ENCODE peak calls at places on chromosomes 12 and 14, in five cellular contexts. S is K562, V is HepG2, L is SK-N-SH, H is GM12878. U is an unnamed sample. For H4K20me1, the result is how much of the 10 kb centered on the place peaks cover.

GRCh38 chr12:13452955-13453570 is 256.5 kb downstream of the EMP1 start:
- DNase-seq in V (no peak), H (no peak), L (no peak), S (no peak), U (no peak)

GRCh38 chr14:105894125-105894977 is 368.0 kb downstream of the TMEM121 start:
- DNase-seq in H (no peak), L (no peak), V (no peak), S (peak), U (no peak)

GRCh38 chr14:31978423-31978822 is 98.7 kb upstream of the ARHGAP5 start:
- DNase-seq in H (no peak), L (no peak), S (no peak), V (no peak), U (no peak)

GRCh38 chr14:30779210-30779609 is 95.1 kb upstream of the COCH start:
- DNase-seq in L (no peak), S (no peak), V (no peak), H (no peak), U (no peak)

GRCh38 chr12:103881261-103881660 is 40.2 kb upstream of the NT5DC3 start:
- DNase-seq in L (no peak), V (peak), S (no peak), H (peak), U (no peak)

GRCh38 chr12:15883536-15883935 is 1.3 kb downstream of the STRAP start:
- DNase-seq in V (no peak), L (no peak), H (no peak), S (no peak), U (no peak)

GRCh38 chr12:71475280-71475679 is 35.7 kb downstream of the LGR5 start:
- DNase-seq in S (no peak), V (no peak), L (no peak), H (no peak), U (no peak)

GRCh38 chr14:69763761-69764510 is 3.0 kb upstream of the SRSF5 start:
- DNase-seq in H (no peak), V (no peak), L (no peak), S (no peak), U (no peak)

GRCh38 chr12:52419656-52420055 is 13.5 kb upstream of the KRT82 start:
- DNase-seq in S (no peak), V (no peak), H (no peak), L (no peak), U (no peak)

GRCh38 chr12:21941522-21942376 is 523 bp upstream of the ABCC9 start:
- DNase-seq in V (no peak), H (no peak), L (peak), S (no peak), U (no peak)

GRCh38 chr12:1728824-1729223 is 38.0 kb downstream of the ADIPOR2 start:
- DNase-seq in H (no peak), V (peak), L (no peak), S (no peak), U (no peak)

GRCh38 chr12:68587448-68587873 is 23.2 kb upstream of the RAP1B start:
- DNase-seq in S (no peak), H (peak), L (no peak), V (no peak), U (no peak)

GRCh38 chr12:3366451-3367155 is 124.4 kb upstream of the PRMT8 start:
- DNase-seq in L (peak), H (no peak), S (no peak), V (no peak), U (no peak)

GRCh38 chr12:81274619-81275018 is 196.7 kb downstream of the ACSS3 start:
- DNase-seq in H (no peak), S (no peak), V (no peak), L (no peak), U (no peak)

GRCh38 chr14:64421166-64421565 is 33.0 kb downstream of the MTHFD1 start:
- DNase-seq in V (no peak), S (no peak), H (no peak), L (no peak), U (no peak)

GRCh38 chr12:18171571-18171970 is 81.6 kb upstream of the RERGL start:
- DNase-seq in L (no peak), S (no peak), V (no peak), H (no peak), U (no peak)

GRCh38 chr12:106519587-106519986 is 63.2 kb upstream of the RFX4 start:
- DNase-seq in L (peak), V (no peak), S (no peak), H (no peak), U (no peak)

GRCh38 chr12:127272864-127273263 is 994.1 kb upstream of the TMEM132C start:
- DNase-seq in L (no peak), S (no peak), H (no peak), V (no peak), U (no peak)

GRCh38 chr12:113131556-113131955 is 4.0 kb downstream of the RASAL1 start:
- DNase-seq in V (no peak), L (peak), H (no peak), S (no peak), U (no peak)
- TF ChIP-seq REST in V (no peak), L (no peak), H (no peak), S (no peak), U (no peak)

GRCh38 chr12:92331383-92331782 is 185.7 kb upstream of the BTG1 start:
- DNase-seq in H (no peak), S (no peak), L (no peak), V (no peak), U (no peak)
- TF ChIP-seq RAD21 in H (no peak), S (no peak), L (no peak), V (no peak), U (no peak)

GRCh38 chr12:122842505-122843405 is 7.5 kb downstream of the HIP1R start:
- DNase-seq in V (no peak), L (peak), S (no peak), H (no peak), U (no peak)

GRCh38 chr12:122843472-122843871 is 8.2 kb downstream of the HIP1R start:
- DNase-seq in L (peak), S (no peak), V (no peak), H (no peak), U (no peak)

GRCh38 chr12:122845041-122845864 is 10.0 kb downstream of the HIP1R start:
- DNase-seq in H (no peak), L (peak), S (no peak), V (no peak), U (no peak)

GRCh38 chr12:122845865-122846621 is 10.8 kb downstream of the HIP1R start:
- DNase-seq in L (peak), V (no peak), H (no peak), S (no peak), U (no peak)

GRCh38 chr12:122844366-122844971 is 9.2 kb downstream of the HIP1R start:
- DNase-seq in H (no peak), S (no peak), V (no peak), L (peak), U (no peak)
- H4K20me1 ChIP-seq in H (under half), S (under half), V (under half), L (under half), U (under half)

GRCh38 chr12:123105427-123105826 is 45.5 kb downstream of the PITPNM2 start:
- DNase-seq in S (no peak), L (no peak), V (no peak), H (no peak), U (no peak)
- TF ChIP-seq REST in S (no peak), L (no peak), V (no peak), H (no peak), U (no peak)

GRCh38 chr12:51075390-51075789 is 8.0 kb downstream of the CSRNP2 start:
- DNase-seq in V (no peak), S (no peak), L (no peak), H (no peak), U (no peak)

GRCh38 chr12:51082561-51083139 is 746 bp downstream of the CSRNP2 start:
- DNase-seq in L (no peak), S (no peak), V (peak), H (no peak), U (no peak)

GRCh38 chr12:51080136-51080535 is 3.3 kb downstream of the CSRNP2 start:
- DNase-seq in L (no peak), V (no peak), S (no peak), H (no peak), U (no peak)

GRCh38 chr12:51076235-51076930 is 7.0 kb downstream of the CSRNP2 start:
- DNase-seq in V (no peak), L (no peak), S (no peak), H (no peak), U (no peak)

GRCh38 chr12:51077930-51078329 is 5.5 kb downstream of the CSRNP2 start:
- DNase-seq in V (no peak), L (peak), S (no peak), H (no peak), U (no peak)
- TF ChIP-seq RAD21 in V (no peak), L (no peak), S (no peak), H (no peak), U (no peak)

GRCh38 chr14:54572316-54572715 is 5.4 kb downstream of the SAMD4A start:
- DNase-seq in V (peak), S (peak), H (no peak), L (peak), U (no peak)
- H4K20me1 ChIP-seq in V (under half), S (under half), H (under half), L (under half), U (under half)

GRCh38 chr12:90514325-90514724 is 440.7 kb downstream of the CCER1 start:
- DNase-seq in S (no peak), H (no peak), L (peak), V (no peak), U (no peak)

GRCh38 chr12:90512518-90512917 is 442.5 kb downstream of the CCER1 start:
- DNase-seq in H (no peak), S (no peak), L (no peak), V (no peak), U (no peak)

GRCh38 chr12:90510948-90511347 is 444.0 kb downstream of the CCER1 start:
- DNase-seq in L (no peak), H (no peak), V (no peak), S (no peak), U (no peak)

GRCh38 chr12:90519285-90519684 is 435.7 kb downstream of the CCER1 start:
- DNase-seq in H (no peak), L (no peak), S (no peak), V (no peak), U (no peak)

GRCh38 chr12:90515199-90516175 is 439.5 kb downstream of the CCER1 start:
- DNase-seq in S (no peak), V (no peak), H (peak), L (no peak), U (no peak)
- TF ChIP-seq REST in S (no peak), V (no peak), H (no peak), L (no peak), U (no peak)